ENCODE peak calls at places on chromosomes 5 and 9, in nine cellular contexts. Q is psoas muscle; W is A673; H is Peyer's patch; L is breast epithelium; E is kidney; Y is SK-N-SH; I is CD8-positive, alpha-beta T cell; C is brain microvascular endothelial cell. F is an unnamed sample.

GRCh38 chr5:93421498-93421897 is 159.5 kb downstream of the NR2F1-AS1 start:
- DNase-seq in W (peak), E (no peak), H (no peak), Q (no peak), L (no peak), Y (no peak), I (no peak), C (no peak), F (no peak)

GRCh38 chr9:124004608-124005007 is 7.0 kb upstream of the LHX2 start:
- DNase-seq in H (no peak), Q (no peak), L (no peak), I (no peak), E (no peak), W (no peak), Y (no peak), C (no peak), F (no peak)

GRCh38 chr9:6450641-6451375 is 37.8 kb downstream of the UHRF2 start:
- DNase-seq in I (no peak), H (no peak), W (no peak), Y (no peak), E (no peak), Q (no peak), C (no peak), L (no peak), F (no peak)

GRCh38 chr5:134784946-134785620 is 26.5 kb downstream of the DDX46 start:
- DNase-seq in C (no peak), W (no peak), E (no peak), Y (no peak), L (no peak), H (no peak), I (no peak), Q (no peak), F (no peak)

GRCh38 chr9:104258289-104259045 is 164.4 kb downstream of the SMC2 start:
- DNase-seq in Y (no peak), L (no peak), H (no peak), E (no peak), I (no peak), W (no peak), Q (no peak), C (no peak), F (no peak)

GRCh38 chr9:87612536-87612935 is 113.4 kb upstream of the CTSL start:
- DNase-seq in L (no peak), E (no peak), Q (no peak), Y (no peak), H (no peak), I (no peak), W (no peak), C (no peak), F (no peak)

GRCh38 chr5:7878381-7878873 is 9.5 kb downstream of the MTRR start:
- DNase-seq in Q (no peak), L (no peak), W (peak), E (no peak), I (no peak), C (peak), H (no peak), Y (no peak), F (peak)

GRCh38 chr9:136399176-136400037 is 563 bp downstream of the SNAPC4 start:
- DNase-seq in I (no peak), Q (peak), H (no peak), L (no peak), E (no peak), C (peak), Y (peak), W (no peak), F (peak)

GRCh38 chr5:1294839-1295649 is at the start of gene TERT:
- DNase-seq in Q (peak), L (no peak), I (peak), E (peak), Y (peak), W (peak), H (peak), C (no peak), F (no peak)

GRCh38 chr9:92439921-92440750 is 15.9 kb upstream of the OMD start:
- DNase-seq in Y (no peak), Q (no peak), W (no peak), C (peak), L (no peak), E (no peak), H (no peak), I (no peak), F (peak)

GRCh38 chr5:112755703-112756102 is 18.0 kb downstream of the APC start:
- DNase-seq in E (no peak), L (no peak), H (no peak), Q (no peak), Y (no peak), W (no peak), I (no peak), C (no peak), F (no peak)

GRCh38 chr9:98989036-98990000 is 45.6 kb downstream of the COL15A1 start:
- DNase-seq in W (peak), Y (no peak), Q (peak), H (peak), L (no peak), E (peak), I (no peak), C (peak), F (peak)

GRCh38 chr5:32709789-32710334 is 1.3 kb upstream of the NPR3 start:
- DNase-seq in E (peak), L (no peak), W (peak), I (no peak), Y (peak), C (peak), Q (peak), H (no peak), F (peak)

GRCh38 chr5:115415143-115415491 is 118.7 kb upstream of the CCDC112 start:
- DNase-seq in I (no peak), Q (no peak), E (peak), L (no peak), H (peak), Y (no peak), C (peak), W (no peak), F (peak)

GRCh38 chr9:106731910-106732309 is 131.1 kb upstream of the ZNF462 start:
- DNase-seq in L (no peak), H (no peak), Y (peak), I (no peak), C (no peak), W (no peak), Q (no peak), E (no peak), F (no peak)

GRCh38 chr5:75672616-75673015 is 44.6 kb downstream of the POC5 start:
- DNase-seq in I (no peak), H (no peak), C (no peak), E (no peak), Q (no peak), Y (no peak), L (no peak), W (no peak), F (peak)

GRCh38 chr5:44294492-44294891 is 94.7 kb downstream of the FGF10 start:
- DNase-seq in E (peak), W (peak), L (no peak), Y (no peak), Q (peak), I (no peak), H (no peak), C (no peak), F (peak)

GRCh38 chr9:121587863-121588262 is 63.6 kb upstream of the DAB2IP start:
- DNase-seq in Q (no peak), C (no peak), W (no peak), L (no peak), E (no peak), I (no peak), H (no peak), Y (no peak), F (no peak)

GRCh38 chr5:168885324-168886120 is 306.4 kb upstream of the PANK3 start:
- DNase-seq in Q (no peak), I (no peak), L (no peak), C (no peak), Y (peak), W (no peak), H (no peak), E (no peak), F (no peak)

GRCh38 chr5:79922626-79923025 is 68.4 kb downstream of the MTX3 start:
- DNase-seq in C (no peak), L (no peak), H (no peak), I (no peak), W (no peak), E (no peak), Q (no peak), Y (no peak), F (no peak)

GRCh38 chr5:13354611-13355010 is 589.9 kb downstream of the DNAH5 start:
- DNase-seq in I (no peak), C (no peak), L (no peak), E (no peak), Q (no peak), Y (no peak), W (no peak), H (no peak), F (peak)

GRCh38 chr9:117772960-117773359 is 68.8 kb downstream of the TLR4 start:
- DNase-seq in C (peak), W (peak), H (peak), L (no peak), E (no peak), Q (no peak), Y (no peak), I (no peak), F (peak)

GRCh38 chr9:13382595-13382994 is 103.1 kb upstream of the MPDZ start:
- DNase-seq in E (no peak), W (no peak), C (no peak), H (no peak), I (no peak), L (no peak), Q (no peak), Y (no peak), F (no peak)

GRCh38 chr5:116766470-116766947 is 191.9 kb upstream of the SEMA6A start:
- DNase-seq in Y (no peak), I (no peak), W (peak), Q (no peak), E (no peak), C (peak), L (peak), H (no peak), F (peak)

GRCh38 chr5:68215888-68216736 is 556 bp downstream of the PIK3R1 start:
- DNase-seq in W (peak), H (peak), Q (peak), E (peak), I (peak), C (no peak), L (no peak), Y (peak), F (no peak)

GRCh38 chr5:152593388-152593787 is 188.3 kb upstream of the NMUR2 start:
- DNase-seq in Y (peak), L (no peak), I (no peak), E (no peak), C (no peak), Q (no peak), W (peak), H (no peak), F (peak)
- TF ChIP-seq CTCF in Y (peak), L (no peak), I (no peak), E (no peak), C (no peak), Q (no peak), W (peak), H (no peak), F (peak)

GRCh38 chr5:95668216-95668615 is 14.6 kb downstream of the SPATA9 start:
- DNase-seq in I (no peak), L (no peak), W (no peak), Y (no peak), E (no peak), Q (no peak), H (no peak), C (no peak), F (no peak)

GRCh38 chr5:95662946-95663345 is 16.4 kb downstream of the RFESD start:
- DNase-seq in H (no peak), I (no peak), E (no peak), C (no peak), L (no peak), W (no peak), Q (no peak), Y (no peak), F (no peak)

GRCh38 chr5:95667219-95667618 is 15.6 kb downstream of the SPATA9 start:
- DNase-seq in I (no peak), E (no peak), Y (no peak), Q (no peak), C (no peak), W (no peak), H (no peak), L (no peak), F (no peak)

GRCh38 chr5:95667678-95668077 is 15.1 kb downstream of the SPATA9 start:
- DNase-seq in C (no peak), I (no peak), Q (no peak), H (no peak), L (no peak), E (no peak), Y (no peak), W (no peak), F (no peak)

DNA sequence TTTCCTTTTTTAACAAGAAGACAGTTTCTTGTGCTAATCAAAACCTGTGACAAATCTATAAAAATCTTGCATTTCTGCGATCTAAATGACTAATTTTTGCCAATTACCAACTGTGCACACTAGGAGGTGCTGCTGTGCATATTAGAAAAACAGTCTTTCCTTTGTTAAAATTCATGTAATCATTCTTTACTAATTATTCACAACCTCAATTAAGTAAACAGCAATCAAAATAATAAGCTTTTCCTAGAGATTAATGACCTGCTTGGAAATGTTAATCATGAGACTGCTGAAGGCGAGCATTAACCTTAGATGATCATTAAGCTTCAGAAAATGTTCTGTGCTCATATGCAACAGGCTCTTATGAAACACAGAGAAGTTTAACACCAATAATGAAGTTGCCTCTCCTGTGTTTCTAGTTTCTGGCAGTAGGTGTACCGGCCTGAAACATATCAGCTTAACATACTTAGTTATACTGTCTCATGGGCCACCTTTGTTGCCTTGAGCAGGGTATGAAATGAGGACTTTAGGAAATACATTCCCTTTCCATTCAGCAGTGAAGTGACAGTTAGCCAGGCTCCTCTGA is 17.7 kb downstream of the RFESD start:
- DNase-seq in Y (no peak), C (no peak), H (peak), W (peak), E (no peak), I (no peak), L (no peak), Q (no peak), F (peak)
- TF ChIP-seq CTCF in Y (peak), C (peak), H (peak), W (peak), E (peak), I (peak), L (peak), Q (peak), F (peak)

GRCh38 chr9:114879165-114879564 is 51.2 kb downstream of the TNFSF8 start:
- DNase-seq in I (no peak), C (no peak), Y (no peak), W (no peak), Q (no peak), L (no peak), E (no peak), H (no peak), F (no peak)
- TF ChIP-seq CTCF in I (no peak), C (no peak), Y (no peak), W (no peak), Q (no peak), L (no peak), E (no peak), H (no peak), F (no peak)

GRCh38 chr5:143952809-143953208 is 140.8 kb downstream of the HMHB1 start:
- DNase-seq in C (no peak), Y (no peak), H (no peak), W (no peak), E (no peak), L (no peak), I (no peak), Q (no peak), F (no peak)
- TF ChIP-seq CTCF in C (no peak), Y (no peak), H (no peak), W (no peak), E (no peak), L (no peak), I (no peak), Q (no peak), F (no peak)

DNA sequence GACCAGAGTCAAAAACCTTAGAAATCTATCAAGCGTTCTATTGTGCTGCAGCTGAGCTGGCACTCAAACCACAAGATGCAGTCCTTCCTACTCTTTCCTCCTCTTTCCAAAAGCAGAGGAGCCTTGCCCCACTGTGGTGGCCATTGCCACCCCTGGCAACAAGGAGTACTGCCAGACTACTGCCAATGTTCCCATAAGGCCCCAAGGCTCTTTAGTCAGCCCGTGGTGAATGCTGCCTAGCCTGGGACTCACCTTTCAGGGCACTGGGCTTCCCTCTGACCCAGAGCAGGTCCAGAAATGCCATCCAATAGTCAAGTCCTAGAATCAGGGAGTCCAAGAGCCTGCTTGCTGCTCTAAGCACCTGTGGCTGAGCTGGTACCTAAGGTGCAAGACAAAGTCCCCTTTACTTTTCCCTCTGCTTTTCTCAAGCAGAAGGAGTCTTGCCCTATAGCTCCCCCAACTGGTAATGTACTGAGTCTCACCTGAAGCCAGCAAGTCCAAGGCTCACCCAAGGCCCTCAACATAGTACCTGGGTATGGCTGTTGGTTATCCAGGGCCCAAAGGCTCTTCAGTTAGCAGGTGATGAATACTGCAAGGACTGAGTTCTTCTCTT is 219.4 kb downstream of the ATPSCKMT start:
- DNase-seq in W (peak), L (no peak), H (no peak), E (no peak), Q (no peak), I (no peak), Y (no peak), C (peak), F (peak)
- TF ChIP-seq CTCF in W (peak), L (no peak), H (peak), E (no peak), Q (no peak), I (no peak), Y (peak), C (peak), F (peak)

GRCh38 chr5:141966275-141966962 is 2.5 kb upstream of the RNF14 start:
- DNase-seq in Y (no peak), L (no peak), W (no peak), H (no peak), E (no peak), C (no peak), Q (no peak), I (no peak), F (no peak)
- TF ChIP-seq CTCF in Y (no peak), L (no peak), W (no peak), H (no peak), E (no peak), C (no peak), Q (no peak), I (no peak), F (no peak)

GRCh38 chr5:139649082-139649991 is 1.2 kb downstream of the CXXC5 start:
- DNase-seq in W (peak), Q (peak), L (no peak), H (no peak), E (peak), C (no peak), I (no peak), Y (peak), F (no peak)

GRCh38 chr5:139651863-139652787 is 4.0 kb downstream of the CXXC5 start:
- DNase-seq in W (peak), C (peak), Y (peak), I (no peak), L (peak), H (peak), Q (peak), E (peak), F (peak)

GRCh38 chr5:139651502-139651862 is 3.3 kb downstream of the CXXC5 start:
- DNase-seq in E (no peak), H (no peak), I (no peak), Y (no peak), C (no peak), W (no peak), Q (peak), L (no peak), F (peak)

GRCh38 chr5:139650031-139650688 is 2.0 kb downstream of the CXXC5 start:
- DNase-seq in Q (peak), W (peak), I (no peak), E (peak), Y (no peak), C (no peak), H (no peak), L (no peak), F (no peak)

DNA sequence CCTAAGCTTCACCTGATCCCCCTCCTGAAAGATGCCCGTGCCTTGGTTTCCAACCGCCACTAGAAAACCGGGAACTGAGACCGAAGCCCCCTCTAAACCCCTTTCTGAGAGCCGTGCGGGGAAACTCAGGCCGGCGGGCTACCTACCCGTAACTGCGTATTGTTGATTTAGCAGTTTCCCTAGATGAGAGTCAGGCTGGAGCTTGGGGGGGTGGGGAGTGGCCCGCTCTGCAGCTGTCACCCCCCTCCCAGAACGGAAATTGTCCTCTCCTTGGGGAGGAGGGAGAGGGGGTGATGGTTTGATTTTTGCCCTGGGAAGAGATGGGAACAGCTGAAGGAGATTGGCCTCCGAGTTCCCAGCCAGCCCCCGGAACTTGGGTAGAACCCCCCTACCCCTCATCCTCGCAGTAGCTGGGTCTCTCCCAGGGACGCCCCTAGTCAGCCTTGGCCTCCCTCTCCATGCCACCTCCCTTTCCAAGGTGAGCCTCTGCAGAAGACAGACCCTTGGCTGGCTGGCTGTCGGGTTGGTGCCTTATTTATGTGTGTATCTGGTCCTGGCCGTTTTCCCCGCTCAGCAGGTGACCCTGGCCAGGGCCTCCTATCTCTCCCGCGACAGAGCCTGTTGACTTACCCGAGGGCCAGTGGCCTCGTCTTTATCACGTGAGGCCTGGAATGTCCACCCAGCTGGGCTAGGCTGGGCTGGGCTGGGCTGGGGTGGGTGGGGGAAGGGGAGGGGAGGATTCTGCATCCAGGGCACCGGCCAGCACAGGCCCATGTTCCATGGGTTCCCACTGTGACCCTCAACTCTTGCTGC is 2.7 kb downstream of the CXXC5 start:
- DNase-seq in I (no peak), L (no peak), W (no peak), C (no peak), Y (peak), Q (peak), H (peak), E (peak), F (no peak)
- TF ChIP-seq CTCF in I (no peak), L (no peak), W (no peak), C (no peak), Y (peak), Q (no peak), H (no peak), E (no peak), F (no peak)

F was measured in MCF 10A.